ENCODE peak calls at places on chromosomes 12 and 14, in nine cellular contexts. A is stimulated activated CD4-positive, alpha-beta T cell treated with anti-CD3 and anti-CD28 coated beads, Interleukin-2, amount 100 ng/mL, for 4 hours; Z is caudate nucleus; T is EH; F is tibial nerve; J is HCEC 1CT; E is K562; M is choroid plexus epithelial cell; G is NCI-H2029 treated with DMSO at 0.1 percent for 48 hours. L is an unnamed sample.

GRCh38 chr12:55732288-55732687 is 3.5 kb upstream of the CD63 start:
- DNase-seq in J (no peak), Z (no peak), M (no peak), G (no peak), A (no peak), E (no peak), T (no peak), F (no peak), L (no peak)

GRCh38 chr12:5783274-5783920 is 161.7 kb downstream of the ANO2 start:
- DNase-seq in Z (no peak), F (no peak), J (no peak), M (no peak), G (no peak), E (no peak), T (no peak), A (no peak), L (no peak)

GRCh38 chr12:63036974-63037335 is 102.0 kb upstream of the PPM1H start:
- DNase-seq in F (no peak), T (no peak), J (no peak), A (no peak), E (no peak), G (no peak), Z (no peak), M (no peak), L (no peak)

GRCh38 chr12:94614288-94614721 is 36.1 kb downstream of the TMCC3 start:
- DNase-seq in E (no peak), M (no peak), T (peak; percentile 11), J (no peak), Z (no peak), G (no peak), A (no peak), F (no peak), L (no peak)

GRCh38 chr14:75022655-75023054 is 19.9 kb downstream of the EIF2B2 start:
- DNase-seq in E (peak; percentile 25), Z (no peak), M (peak; percentile 47), G (no peak), F (no peak), T (no peak), J (peak; percentile 18), A (no peak), L (no peak)

GRCh38 chr12:120445911-120446909 is at the start of the genes GATC and TRIAP1:
- DNase-seq in T (peak; percentile 78), F (peak; percentile 78), Z (peak; percentile 52), E (peak; percentile 86), A (peak; percentile 85), M (peak; percentile 65), J (peak; percentile 67), G (peak; percentile 22), L (peak; percentile 86)

GRCh38 chr12:57543666-57544065 is 3.3 kb downstream of the DCTN2 start:
- DNase-seq in M (no peak), A (no peak), E (no peak), G (peak; percentile 85), Z (no peak), J (no peak), F (no peak), T (peak; percentile 58), L (no peak)

GRCh38 chr14:92549096-92549852 is 35.7 kb downstream of the RIN3 start:
- DNase-seq in T (no peak), M (no peak), A (no peak), J (no peak), G (no peak), E (no peak), F (no peak), Z (no peak), L (no peak)

GRCh38 chr12:113955109-113955970 is 10.8 kb downstream of the RBM19 start:
- DNase-seq in G (no peak), M (peak; percentile 30), J (peak; percentile 20), F (no peak), E (peak; percentile 37), T (peak; percentile 30), Z (no peak), A (no peak), L (no peak)

GRCh38 chr14:98785578-98785977 is 486.4 kb downstream of the BCL11B start:
- DNase-seq in M (no peak), T (no peak), G (no peak), A (no peak), E (no peak), F (no peak), J (no peak), Z (no peak), L (no peak)

GRCh38 chr14:89012272-89013097 is 188.0 kb downstream of the TTC8 start:
- DNase-seq in Z (no peak), J (no peak), M (no peak), T (no peak), A (no peak), G (no peak), E (no peak), F (no peak), L (no peak)

GRCh38 chr14:53710615-53711014 is 246.0 kb downstream of the BMP4 start:
- DNase-seq in G (no peak), E (no peak), A (no peak), Z (no peak), F (no peak), T (no peak), M (no peak), J (no peak), L (no peak)

GRCh38 chr14:29743566-29743965 is 184.1 kb downstream of the PRKD1 start:
- DNase-seq in F (no peak), A (no peak), M (no peak), Z (no peak), T (no peak), J (no peak), G (peak; percentile 37), E (no peak), L (no peak)

GRCh38 chr14:99579903-99580570 is 24.0 kb downstream of the CCDC85C start:
- DNase-seq in G (no peak), A (no peak), T (peak; percentile 88), M (no peak), J (no peak), E (peak; percentile 29), Z (no peak), F (no peak), L (no peak)

GRCh38 chr14:26389646-26390508 is 208.0 kb downstream of the NOVA1 start:
- DNase-seq in F (no peak), A (no peak), Z (no peak), M (peak; percentile 7), J (peak; percentile 52), E (no peak), G (no peak), T (no peak), L (no peak)

GRCh38 chr12:12436831-12437345 is 80.0 kb downstream of the BORCS5 start:
- DNase-seq in M (no peak), A (no peak), J (no peak), G (no peak), T (peak; percentile 29), F (no peak), E (no peak), Z (no peak), L (no peak)

GRCh38 chr12:131603106-131604033 is 107.5 kb upstream of the SFSWAP start:
- DNase-seq in E (no peak), Z (no peak), T (no peak), F (no peak), M (no peak), J (no peak), A (no peak), G (no peak), L (no peak)

GRCh38 chr12:106145539-106146447 is 7.0 kb upstream of the NUAK1 start:
- DNase-seq in J (no peak), Z (peak; percentile 34), E (no peak), T (peak; percentile 51), G (no peak), A (no peak), M (peak; percentile 53), F (no peak), L (no peak)

GRCh38 chr14:93019970-93020369 is 95.8 kb downstream of the ITPK1 start:
- DNase-seq in M (no peak), A (no peak), G (no peak), F (no peak), J (no peak), Z (peak; percentile 76), T (no peak), E (no peak), L (no peak)

GRCh38 chr12:6827982-6828670 is at the start of gene P3H3:
- DNase-seq in F (no peak), T (peak; percentile 67), Z (no peak), J (peak; percentile 61), M (peak; percentile 39), E (peak; percentile 50), G (no peak), A (no peak), L (no peak)

GRCh38 chr14:103257211-103257962 is 76.7 kb upstream of the EIF5 start:
- DNase-seq in M (peak; percentile 25), T (peak; percentile 22), G (no peak), J (peak; percentile 25), A (no peak), Z (no peak), E (no peak), F (no peak), L (no peak)

GRCh38 chr14:89428556-89429196 is 11.6 kb upstream of the FOXN3 start:
- DNase-seq in F (no peak), Z (no peak), J (no peak), G (no peak), A (no peak), M (no peak), E (no peak), T (peak; percentile 36), L (no peak)

GRCh38 chr14:44035707-44036106 is 471.4 kb downstream of the FSCB start:
- DNase-seq in E (no peak), G (no peak), F (no peak), J (no peak), Z (no peak), M (no peak), T (no peak), A (no peak), L (no peak)

GRCh38 chr14:69708586-69709169 is 58.3 kb upstream of the SRSF5 start:
- DNase-seq in G (no peak), E (no peak), F (no peak), A (no peak), Z (peak; percentile 29), T (peak; percentile 24), M (peak; percentile 33), J (peak; percentile 39), L (no peak)

GRCh38 chr12:75823475-75823874 is 208.1 kb downstream of the PHLDA1 start:
- DNase-seq in T (peak; percentile 78), F (no peak), J (no peak), A (no peak), E (no peak), G (no peak), Z (no peak), M (peak; percentile 45), L (no peak)

GRCh38 chr14:37403656-37404055 is 191.4 kb downstream of the FOXA1 start:
- DNase-seq in G (no peak), A (no peak), F (no peak), E (no peak), J (no peak), Z (no peak), T (no peak), M (no peak), L (no peak)

GRCh38 chr12:124426594-124427550 is 132.0 kb downstream of the RFLNA start:
- DNase-seq in A (no peak), T (no peak), M (no peak), F (peak; percentile 24), J (no peak), G (no peak), Z (no peak), E (no peak), L (no peak)

GRCh38 chr14:90795744-90796143 is 20.5 kb downstream of the TTC7B start:
- DNase-seq in G (no peak), Z (no peak), F (no peak), A (no peak), E (no peak), M (peak; percentile 84), J (peak; percentile 89), T (peak; percentile 87), L (no peak)

GRCh38 chr12:69988601-69989194 is 163.7 kb downstream of the MYRFL start:
- DNase-seq in G (no peak), J (peak; percentile 27), F (no peak), T (peak; percentile 67), M (peak; percentile 69), E (no peak), A (no peak), Z (no peak), L (no peak)

GRCh38 chr14:102020058-102020971 is 55.9 kb downstream of the DYNC1H1 start:
- DNase-seq in A (peak; percentile 1), F (no peak), Z (no peak), M (peak; percentile 77), G (no peak), J (peak; percentile 93), E (no peak), T (peak; percentile 81), L (no peak)

GRCh38 chr14:92450351-92451070 is 63.1 kb upstream of the RIN3 start:
- DNase-seq in M (no peak), E (no peak), T (no peak), Z (no peak), F (no peak), J (no peak), G (no peak), A (no peak), L (no peak)